ENCODE peak calls at places on chromosomes 12 and 14, in five cellular contexts. One of them, this sample, is unnamed.

GRCh38 chr14:44300911-44301310 is 206.2 kb downstream of the FSCB start:
- DNase-seq in uterus: no peak
- DNase-seq in kidney: no peak
- DNase-seq in GDM1: no peak
- DNase-seq in GM12878: no peak
- DNase-seq in this sample: no peak

GRCh38 chr14:80764496-80764895 is 177.0 kb downstream of the CEP128 start:
- DNase-seq in GM12878: no peak
- DNase-seq in kidney: no peak
- DNase-seq in uterus: no peak
- DNase-seq in GDM1: no peak
- DNase-seq in this sample: no peak

GRCh38 chr14:90060312-90060964 is 1.4 kb upstream of the KCNK13 start:
- DNase-seq in GM12878: no peak
- DNase-seq in uterus: no peak
- DNase-seq in GDM1: no peak
- DNase-seq in kidney: peak; percentile 77
- DNase-seq in this sample: no peak

GRCh38 chr14:23034498-23035302 is at the start of gene PSMB5:
- DNase-seq in GDM1: no peak
- DNase-seq in uterus: peak; percentile 93
- DNase-seq in kidney: peak; percentile 93
- DNase-seq in GM12878: peak; percentile 98
- DNase-seq in this sample: peak; percentile 94

GRCh38 chr14:75982724-75983358 is 1.0 kb upstream of the TGFB3 start:
- DNase-seq in kidney: peak; percentile 91
- DNase-seq in GM12878: no peak
- DNase-seq in uterus: peak; percentile 72
- DNase-seq in GDM1: no peak
- DNase-seq in this sample: no peak

GRCh38 chr14:102568115-102568614 is 24.3 kb upstream of the RCOR1 start:
- DNase-seq in uterus: no peak
- DNase-seq in GM12878: no peak
- DNase-seq in kidney: no peak
- DNase-seq in GDM1: peak; percentile 19
- DNase-seq in this sample: no peak

GRCh38 chr12:83318386-83318971 is 631.8 kb downstream of the TMTC2 start:
- DNase-seq in uterus: no peak
- DNase-seq in GDM1: no peak
- DNase-seq in kidney: no peak
- DNase-seq in GM12878: no peak
- DNase-seq in this sample: no peak

GRCh38 chr12:57368349-57369095 is 62.3 kb downstream of the R3HDM2 start:
- DNase-seq in GM12878: no peak
- DNase-seq in kidney: no peak
- DNase-seq in GDM1: no peak
- DNase-seq in uterus: no peak
- DNase-seq in this sample: no peak

GRCh38 chr12:104286538-104287482 is 16.7 kb upstream of the EID3 start:
- DNase-seq in kidney: peak; percentile 96
- DNase-seq in uterus: peak; percentile 95
- DNase-seq in GM12878: peak; percentile 94
- DNase-seq in GDM1: peak; percentile 91
- DNase-seq in this sample: peak; percentile 97

GRCh38 chr14:101134161-101134631 is 230.7 kb upstream of the RTL1 start:
- DNase-seq in uterus: no peak
- DNase-seq in kidney: no peak
- DNase-seq in GDM1: no peak
- DNase-seq in GM12878: no peak
- DNase-seq in this sample: peak; percentile 56

GRCh38 chr14:60648169-60648933 is 926 bp downstream of the SIX1 start:
- DNase-seq in GDM1: no peak
- DNase-seq in GM12878: no peak
- DNase-seq in kidney: peak; percentile 60
- DNase-seq in uterus: no peak
- DNase-seq in this sample: no peak

GRCh38 chr12:7859552-7859951 is 13.2 kb downstream of the SLC2A14 start:
- DNase-seq in kidney: no peak
- DNase-seq in uterus: no peak
- DNase-seq in GDM1: no peak
- DNase-seq in GM12878: no peak
- DNase-seq in this sample: no peak

GRCh38 chr14:96852823-96853422 is 55.7 kb downstream of the VRK1 start:
- DNase-seq in GM12878: peak; percentile 4
- DNase-seq in kidney: no peak
- DNase-seq in uterus: no peak
- DNase-seq in GDM1: no peak
- DNase-seq in this sample: no peak

GRCh38 chr14:78519863-78520262 is 349.7 kb downstream of the NRXN3 start:
- DNase-seq in GM12878: no peak
- DNase-seq in GDM1: peak; percentile 11
- DNase-seq in uterus: no peak
- DNase-seq in kidney: no peak
- DNase-seq in this sample: no peak

GRCh38 chr12:94725375-94726168 is 75.2 kb upstream of the TMCC3 start:
- DNase-seq in GDM1: no peak
- DNase-seq in uterus: peak; percentile 38
- DNase-seq in GM12878: no peak
- DNase-seq in kidney: no peak
- DNase-seq in this sample: no peak

GRCh38 chr12:1302471-1302870 is 291.9 kb downstream of the FBXL14 start:
- DNase-seq in uterus: no peak
- DNase-seq in kidney: no peak
- DNase-seq in GDM1: no peak
- DNase-seq in GM12878: no peak
- DNase-seq in this sample: no peak

GRCh38 chr14:35257809-35258208 is 34.4 kb upstream of the PSMA6 start:
- DNase-seq in GM12878: no peak
- DNase-seq in uterus: no peak
- DNase-seq in kidney: no peak
- DNase-seq in GDM1: no peak
- DNase-seq in this sample: no peak

GRCh38 chr14:70773182-70773862 is 36.0 kb downstream of the MAP3K9 start:
- DNase-seq in uterus: no peak
- DNase-seq in kidney: no peak
- DNase-seq in GM12878: no peak
- DNase-seq in GDM1: no peak
- DNase-seq in this sample: no peak

This sample was measured in spleen.